ENCODE peak calls at places on chromosomes 16 and 17, in nine cellular contexts. D is stimulated activated CD8-positive, alpha-beta memory T cell treated with anti-CD3 and anti-CD28 coated beads, Interleukin-2, amount 100 ng/mL, for 48 hours; H is LoVo; R is fibroblast of the aortic adventitia; C is NCI-H82; A is AG09309; N is GM18507; B is mucosa of gallbladder; E is ELF-1. M is an unnamed sample.

GRCh38 chr17:31738067-31738466 is 121.0 kb downstream of the COPRS start:
- DNase-seq in D (no peak), C (no peak), E (no peak), H (no peak), B (no peak), A (no peak), R (no peak), N (no peak), M (no peak)

GRCh38 chr17:1554751-1555617 is 7.6 kb downstream of the PITPNA start:
- DNase-seq in E (no peak), R (no peak), A (no peak), B (no peak), C (peak), H (no peak), D (no peak), N (no peak), M (no peak)

GRCh38 chr16:66735891-66736290 is 15.5 kb downstream of the DYNC1LI2 start:
- DNase-seq in R (no peak), E (no peak), N (no peak), H (no peak), D (no peak), A (no peak), B (no peak), C (no peak), M (no peak)

GRCh38 chr17:17435323-17435722 is 41.5 kb upstream of the MED9 start:
- DNase-seq in C (peak), A (peak), E (peak), D (no peak), H (no peak), B (no peak), N (no peak), R (peak), M (no peak)

GRCh38 chr16:73743665-73744496 is 552.7 kb upstream of the PSMD7 start:
- DNase-seq in D (no peak), H (no peak), B (no peak), R (no peak), A (no peak), N (no peak), C (peak), E (no peak), M (no peak)

GRCh38 chr16:56643080-56643778 is 4.8 kb downstream of the MT1A start:
- DNase-seq in A (no peak), E (peak), H (peak), B (peak), R (peak), C (peak), D (peak), N (no peak), M (no peak)

GRCh38 chr16:57567691-57568090 is 25.2 kb downstream of the ADGRG5 start:
- DNase-seq in D (no peak), N (no peak), E (no peak), B (no peak), R (no peak), A (no peak), C (no peak), H (no peak), M (no peak)

GRCh38 chr17:60579090-60579489 is 20.9 kb upstream of the PPM1D start:
- DNase-seq in A (no peak), R (peak), H (no peak), E (no peak), D (no peak), N (no peak), C (no peak), B (no peak), M (no peak)

GRCh38 chr16:21277927-21278706 is at the start of gene CRYM:
- DNase-seq in B (peak), A (no peak), D (peak), N (no peak), E (peak), R (peak), H (peak), C (peak), M (peak)

GRCh38 chr17:74739227-74739831 is 2.3 kb downstream of the RAB37 start:
- DNase-seq in A (no peak), C (no peak), B (no peak), H (no peak), E (no peak), R (no peak), N (no peak), D (no peak), M (no peak)

GRCh38 chr17:64064331-64064730 is 43.9 kb upstream of the ICAM2 start:
- DNase-seq in R (no peak), A (no peak), H (no peak), B (peak), N (no peak), E (no peak), C (peak), D (no peak), M (no peak)

GRCh38 chr17:43661699-43662431 is at the start of gene MEOX1:
- DNase-seq in E (no peak), H (no peak), N (no peak), C (peak), D (no peak), A (peak), B (no peak), R (peak), M (no peak)

GRCh38 chr16:8326234-8326633 is 264.1 kb downstream of the TMEM114 start:
- DNase-seq in N (no peak), B (no peak), A (no peak), E (peak), D (no peak), R (no peak), H (no peak), C (no peak), M (no peak)

GRCh38 chr17:8847891-8848290 is 19.6 kb downstream of the PIK3R6 start:
- DNase-seq in C (no peak), R (no peak), D (no peak), A (no peak), N (no peak), E (no peak), H (no peak), B (no peak), M (no peak)

GRCh38 chr16:25264599-25264998 is 7.0 kb upstream of the ZKSCAN2 start:
- DNase-seq in A (no peak), H (no peak), C (no peak), R (peak), E (no peak), N (no peak), B (no peak), D (no peak), M (no peak)

GRCh38 chr16:3317315-3317999 is 12.2 kb downstream of the ZNF75A start:
- DNase-seq in A (no peak), C (peak), B (no peak), D (no peak), N (no peak), H (no peak), R (peak), E (no peak), M (no peak)

GRCh38 chr17:81533713-81534141 is 5.5 kb downstream of the FSCN2 start:
- DNase-seq in C (no peak), A (no peak), N (no peak), B (no peak), D (no peak), H (no peak), R (no peak), E (no peak), M (no peak)

GRCh38 chr17:77882481-77883212 is 75.9 kb upstream of the TNRC6C start:
- DNase-seq in A (no peak), B (peak), E (no peak), H (no peak), C (no peak), R (peak), N (no peak), D (peak), M (peak)

GRCh38 chr16:50160495-50161164 is 7.5 kb downstream of the TENT4B start:
- DNase-seq in N (no peak), B (peak), E (no peak), C (no peak), R (peak), H (no peak), D (no peak), A (no peak), M (no peak)

GRCh38 chr16:85629326-85629725 is 16.2 kb downstream of the GSE1 start:
- DNase-seq in R (no peak), A (no peak), H (no peak), B (no peak), N (no peak), E (no peak), C (no peak), D (no peak), M (no peak)

GRCh38 chr17:14337596-14338079 is 36.8 kb downstream of the HS3ST3B1 start:
- DNase-seq in A (no peak), E (no peak), C (no peak), D (peak), B (no peak), N (no peak), H (no peak), R (no peak), M (no peak)

GRCh38 chr17:41298458-41299135 is 4.1 kb downstream of the KRTAP29-1 start:
- DNase-seq in H (no peak), A (no peak), E (no peak), D (no peak), C (no peak), B (no peak), R (no peak), N (no peak), M (no peak)

GRCh38 chr17:69060835-69061234 is at the start of gene ABCA9:
- DNase-seq in A (peak), H (no peak), N (no peak), D (no peak), B (no peak), R (peak), C (no peak), E (no peak), M (no peak)

GRCh38 chr17:17580662-17581470 is 10.6 kb downstream of the PEMT start:
- DNase-seq in N (no peak), D (no peak), C (peak), B (no peak), H (no peak), E (peak), A (no peak), R (no peak), M (no peak)

GRCh38 chr17:28849281-28849680 is 5.5 kb upstream of the ERAL1 start:
- DNase-seq in H (no peak), B (no peak), R (peak), A (no peak), C (no peak), D (no peak), E (no peak), N (no peak), M (no peak)